ENCODE peak calls at places on chromosome 15, in eight cellular contexts. O, R, K, A, I, D, U and Q are unnamed samples.

GRCh38 chr15:64635486-64635815 is 139.9 kb downstream of the RBPMS2 start:
- DNase-seq in O (peak), R (peak), K (peak), A (peak), I (peak), D (peak), U (no peak), Q (peak)

GRCh38 chr15:90709278-90709677 is 7.9 kb upstream of the BLM start:
- DNase-seq in O (no peak), R (no peak), K (no peak), A (no peak), I (no peak), D (no peak), U (no peak), Q (no peak)

GRCh38 chr15:40939909-40940801 is 11.0 kb downstream of the DLL4 start:
- DNase-seq in O (peak), R (no peak), K (no peak), A (no peak), I (no peak), D (no peak), U (no peak), Q (no peak)

GRCh38 chr15:66292261-66293084 is 895 bp upstream of the DIS3L start:
- DNase-seq in O (no peak), R (no peak), K (no peak), A (no peak), I (no peak), D (no peak), U (no peak), Q (peak)

GRCh38 chr15:92617197-92618037 is 38.2 kb downstream of the FAM174B start:
- DNase-seq in O (peak), R (peak), K (peak), A (peak), I (peak), D (peak), U (no peak), Q (peak)

GRCh38 chr15:68768321-68768720 is 52.4 kb downstream of the ANP32A start:
- DNase-seq in O (no peak), R (no peak), K (no peak), A (peak), I (no peak), D (peak), U (no peak), Q (no peak)

GRCh38 chr15:62495670-62496328 is 330.7 kb upstream of the C2CD4B start:
- DNase-seq in O (peak), R (no peak), K (peak), A (peak), I (peak), D (peak), U (no peak), Q (no peak)

GRCh38 chr15:45091581-45091980 is 22.4 kb downstream of the DUOX2 start:
- DNase-seq in O (peak), R (no peak), K (no peak), A (no peak), I (no peak), D (no peak), U (no peak), Q (no peak)

GRCh38 chr15:88541709-88542341 is 4.7 kb downstream of the DET1 start:
- DNase-seq in O (no peak), R (no peak), K (no peak), A (no peak), I (no peak), D (no peak), U (no peak), Q (no peak)

GRCh38 chr15:32642667-32643425 is 1.3 kb downstream of the SCG5 start:
- DNase-seq in O (no peak), R (peak), K (no peak), A (no peak), I (no peak), D (peak), U (no peak), Q (no peak)

GRCh38 chr15:77837649-77838025 is 204.9 kb upstream of the LINGO1 start:
- DNase-seq in O (no peak), R (no peak), K (no peak), A (no peak), I (peak), D (no peak), U (no peak), Q (no peak)

GRCh38 chr15:29115093-29115991 is 154.3 kb downstream of the NSMCE3 start:
- DNase-seq in O (no peak), R (peak), K (no peak), A (no peak), I (no peak), D (no peak), U (no peak), Q (no peak)

GRCh38 chr15:50968353-50968752 is 59.9 kb downstream of the AP4E1 start:
- DNase-seq in O (no peak), R (no peak), K (peak), A (peak), I (no peak), D (peak), U (no peak), Q (no peak)

GRCh38 chr15:80526556-80527340 is 122.6 kb downstream of the ARNT2 start:
- DNase-seq in O (no peak), R (no peak), K (peak), A (peak), I (no peak), D (peak), U (no peak), Q (no peak)

GRCh38 chr15:28983432-28984311 is 97.9 kb downstream of the APBA2 start:
- DNase-seq in O (no peak), R (peak), K (no peak), A (no peak), I (no peak), D (no peak), U (no peak), Q (no peak)

GRCh38 chr15:61106886-61107285 is 122.2 kb downstream of the RORA start:
- DNase-seq in O (no peak), R (no peak), K (no peak), A (no peak), I (no peak), D (no peak), U (no peak), Q (no peak)

GRCh38 chr15:42854576-42854975 is 66.0 kb downstream of the TTBK2 start:
- DNase-seq in O (no peak), R (no peak), K (no peak), A (no peak), I (no peak), D (peak), U (no peak), Q (no peak)

GRCh38 chr15:58438956-58439355 is 7.2 kb downstream of the LIPC start:
- DNase-seq in O (peak), R (peak), K (peak), A (peak), I (no peak), D (peak), U (peak), Q (peak)

GRCh38 chr15:64865998-64866520 is 24.3 kb downstream of the PLEKHO2 start:
- DNase-seq in O (no peak), R (peak), K (peak), A (peak), I (no peak), D (peak), U (no peak), Q (no peak)

GRCh38 chr15:46312133-46312740 is 677.4 kb downstream of the SQOR start:
- DNase-seq in O (peak), R (peak), K (peak), A (peak), I (peak), D (peak), U (peak), Q (peak)

GRCh38 chr15:69141286-69141701 is 19.1 kb upstream of the GLCE start:
- DNase-seq in O (no peak), R (peak), K (no peak), A (no peak), I (no peak), D (peak), U (no peak), Q (no peak)

GRCh38 chr15:70154440-70155347 is 57.0 kb upstream of the TLE3 start:
- DNase-seq in O (no peak), R (peak), K (no peak), A (no peak), I (peak), D (peak), U (no peak), Q (peak)

GRCh38 chr15:62452016-62452415 is 286.9 kb upstream of the C2CD4B start:
- DNase-seq in O (no peak), R (peak), K (no peak), A (no peak), I (no peak), D (no peak), U (no peak), Q (no peak)

GRCh38 chr15:59194639-59195325 is 11.9 kb upstream of the LDHAL6B start:
- DNase-seq in O (no peak), R (no peak), K (no peak), A (no peak), I (no peak), D (no peak), U (no peak), Q (no peak)

GRCh38 chr15:66053991-66054390 is 184.7 kb downstream of the RAB11A start:
- DNase-seq in O (no peak), R (no peak), K (no peak), A (no peak), I (no peak), D (no peak), U (no peak), Q (no peak)

GRCh38 chr15:34754171-34754580 is 622 bp downstream of the GJD2 start:
- DNase-seq in O (no peak), R (peak), K (no peak), A (no peak), I (no peak), D (no peak), U (no peak), Q (no peak)

GRCh38 chr15:64155802-64156651 is 4.5 kb downstream of the SNX22 start:
- DNase-seq in O (no peak), R (no peak), K (no peak), A (no peak), I (no peak), D (no peak), U (no peak), Q (no peak)

GRCh38 chr15:32936283-32936918 is 218.6 kb downstream of the GREM1 start:
- DNase-seq in O (no peak), R (no peak), K (peak), A (peak), I (no peak), D (peak), U (peak), Q (peak)

GRCh38 chr15:48695088-48695834 is 49.8 kb upstream of the FBN1 start:
- DNase-seq in O (no peak), R (no peak), K (peak), A (peak), I (no peak), D (peak), U (no peak), Q (no peak)

GRCh38 chr15:60096157-60096556 is 92.0 kb downstream of the FOXB1 start:
- DNase-seq in O (no peak), R (no peak), K (peak), A (peak), I (no peak), D (peak), U (no peak), Q (no peak)

GRCh38 chr15:98717942-98718341 is 69.6 kb downstream of the IGF1R start:
- DNase-seq in O (no peak), R (peak), K (no peak), A (no peak), I (no peak), D (no peak), U (no peak), Q (no peak)

GRCh38 chr15:57505949-57506391 is 85.7 kb upstream of the MYZAP start:
- DNase-seq in O (peak), R (no peak), K (peak), A (no peak), I (no peak), D (no peak), U (no peak), Q (peak)

GRCh38 chr15:74843891-74844299 is 939 bp upstream of the ULK3 start:
- DNase-seq in O (no peak), R (no peak), K (no peak), A (no peak), I (no peak), D (no peak), U (no peak), Q (no peak)

GRCh38 chr15:53384417-53384816 is 375.0 kb downstream of the WDR72 start:
- DNase-seq in O (no peak), R (peak), K (no peak), A (no peak), I (no peak), D (no peak), U (no peak), Q (peak)
- TF ChIP-seq CTCF in O (no peak), R (peak), K (no peak), A (no peak), I (no peak), D (no peak), U (no peak), Q (peak)

GRCh38 chr15:37102315-37103021 is 2.1 kb upstream of the MEIS2 start:
- DNase-seq in O (no peak), R (peak), K (peak), A (no peak), I (peak), D (peak), U (no peak), Q (no peak)

GRCh38 chr15:37100109-37100873 is at the start of gene MEIS2:
- DNase-seq in O (peak), R (peak), K (peak), A (peak), I (peak), D (peak), U (peak), Q (peak)

GRCh38 chr15:37099321-37100108 is 834 bp downstream of the MEIS2 start:
- DNase-seq in O (no peak), R (no peak), K (peak), A (peak), I (peak), D (peak), U (no peak), Q (peak)

GRCh38 chr15:37103475-37104071 is 3.2 kb upstream of the MEIS2 start:
- DNase-seq in O (no peak), R (no peak), K (no peak), A (no peak), I (no peak), D (no peak), U (no peak), Q (no peak)

GRCh38 chr15:37101634-37102314 is 1.4 kb upstream of the MEIS2 start:
- DNase-seq in O (peak), R (peak), K (peak), A (peak), I (peak), D (peak), U (peak), Q (peak)
- TF ChIP-seq CTCF in O (no peak), R (no peak), K (no peak), A (no peak), I (no peak), D (peak), U (no peak), Q (no peak)

DNA sequence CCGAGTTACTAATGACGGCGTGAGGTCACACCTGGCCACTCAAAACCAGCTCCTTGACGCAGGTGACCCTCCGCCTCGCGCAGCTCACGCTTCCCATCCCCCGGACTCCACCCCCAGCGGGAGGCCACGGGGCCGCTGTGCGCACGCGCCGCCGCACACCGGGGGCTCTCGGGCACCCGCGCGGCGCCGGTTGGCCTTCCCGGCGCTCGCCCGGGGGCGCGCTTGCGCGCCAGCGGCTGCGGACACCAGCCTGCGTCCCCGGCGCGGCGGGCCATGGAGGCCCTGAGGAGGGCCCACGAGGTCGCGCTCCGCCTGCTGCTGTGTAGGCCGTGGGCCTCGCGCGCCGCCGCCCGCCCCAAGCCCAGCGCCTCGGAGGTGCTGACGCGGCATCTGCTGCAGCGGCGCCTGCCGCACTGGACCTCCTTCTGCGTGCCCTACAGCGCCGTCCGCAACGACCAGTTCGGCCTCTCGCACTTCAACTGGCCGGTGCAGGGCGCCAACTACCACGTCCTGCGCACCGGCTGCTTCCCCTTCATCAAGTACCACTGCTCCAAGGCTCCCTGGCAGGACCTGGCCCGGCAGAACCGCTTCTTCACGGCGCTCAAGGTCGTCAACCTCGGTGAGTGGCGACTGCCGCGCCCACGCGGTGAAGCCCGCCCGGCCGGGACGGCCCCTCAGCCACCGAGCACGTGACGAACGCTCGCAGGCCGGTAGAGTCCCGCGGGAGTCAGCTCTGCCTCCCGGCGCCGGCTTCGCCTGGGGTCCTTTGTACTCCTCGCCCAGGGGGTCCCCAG is at the start of gene C15orf61:
- DNase-seq in O (peak), R (peak), K (peak), A (peak), I (peak), D (peak), U (peak), Q (peak)
- TF ChIP-seq CTCF in O (no peak), R (peak), K (no peak), A (no peak), I (no peak), D (no peak), U (peak), Q (no peak)

GRCh38 chr15:79296583-79296982 is 14.1 kb downstream of the ANKRD34C start:
- DNase-seq in O (no peak), R (peak), K (no peak), A (no peak), I (no peak), D (no peak), U (no peak), Q (no peak)
- TF ChIP-seq CTCF in O (no peak), R (peak), K (peak), A (peak), I (no peak), D (no peak), U (no peak), Q (peak)